ENCODE peak calls at places on chromosomes 5 and 9, in nine cellular contexts. Z is NCI-H1092 treated with DMSO at 0.1 percent for 48 hours; R is H7; N is left colon; M is T-cell; U is cerebellum; O is A549; T is HEK293T; X is stimulated activated naive CD8-positive, alpha-beta T cell treated with anti-CD3 and anti-CD28 coated beads, Interleukin-15, Interleukin-2, amounts not matched to agents 100 U/mL and 50 U/mL, for 24 hours. Q is an unnamed sample.

GRCh38 chr5:176884571-176884890 is 14.6 kb downstream of the HK3 start:
- DNase-seq in Z (no peak), R (peak), N (no peak), M (no peak), U (no peak), O (no peak), T (no peak), X (no peak), Q (no peak)

GRCh38 chr9:106921341-106921899 is 58.5 kb downstream of the ZNF462 start:
- DNase-seq in Z (peak), R (no peak), N (peak), M (peak), U (peak), O (no peak), T (peak), X (no peak), Q (peak)

GRCh38 chr5:139445325-139446170 is 6.2 kb upstream of the DNAJC18 start:
- DNase-seq in Z (no peak), R (no peak), N (no peak), M (no peak), U (no peak), O (no peak), T (no peak), X (no peak), Q (no peak)

GRCh38 chr5:5560016-5560415 is 137.5 kb downstream of the ICE1 start:
- DNase-seq in Z (peak), R (no peak), N (no peak), M (no peak), U (no peak), O (no peak), T (no peak), X (no peak), Q (no peak)

GRCh38 chr5:14809369-14810144 is 62.0 kb downstream of the ANKH start:
- DNase-seq in Z (no peak), R (no peak), N (peak), M (peak), U (no peak), O (peak), T (no peak), X (peak), Q (peak)

GRCh38 chr9:92292338-92293074 is 991 bp downstream of the IARS1 start:
- DNase-seq in Z (no peak), R (no peak), N (no peak), M (no peak), U (no peak), O (peak), T (no peak), X (no peak), Q (no peak)

GRCh38 chr5:5342784-5343183 is 79.7 kb upstream of the ICE1 start:
- DNase-seq in Z (no peak), R (no peak), N (no peak), M (no peak), U (no peak), O (no peak), T (no peak), X (no peak), Q (no peak)

GRCh38 chr5:150300496-150301169 is 2.1 kb downstream of the ARSI start:
- DNase-seq in Z (no peak), R (peak), N (no peak), M (no peak), U (no peak), O (no peak), T (no peak), X (no peak), Q (no peak)

GRCh38 chr5:142426676-142427364 is 102.0 kb upstream of the SPRY4 start:
- DNase-seq in Z (no peak), R (no peak), N (no peak), M (no peak), U (no peak), O (no peak), T (no peak), X (no peak), Q (no peak)

GRCh38 chr9:114288233-114289051 is 34.5 kb upstream of the ORM1 start:
- DNase-seq in Z (no peak), R (peak), N (peak), M (no peak), U (no peak), O (peak), T (no peak), X (no peak), Q (no peak)

GRCh38 chr9:110135858-110136257 is 72.1 kb downstream of the C9orf152 start:
- DNase-seq in Z (no peak), R (no peak), N (no peak), M (no peak), U (no peak), O (no peak), T (no peak), X (no peak), Q (no peak)

GRCh38 chr9:8366161-8366926 is 566.8 kb upstream of the DMAC1 start:
- DNase-seq in Z (no peak), R (no peak), N (no peak), M (no peak), U (peak), O (no peak), T (no peak), X (no peak), Q (no peak)

GRCh38 chr5:132138260-132138659 is 64.7 kb downstream of the CSF2 start:
- DNase-seq in Z (no peak), R (no peak), N (no peak), M (no peak), U (no peak), O (no peak), T (no peak), X (no peak), Q (no peak)

Q was measured in immature natural killer cell.